ENCODE peak calls at places on chromosomes 4 and X, in ten cellular contexts. I is HepG2, K is stomach, U is endothelial cell of umbilical vein, W is sigmoid colon, C is SK-N-SH, M is upper lobe of left lung, Y is K562, J is prostate gland, V is GM23338. T is an unnamed sample. For H3K4me1, the result is how much of the 10 kb centered on the place peaks cover.

GRCh38 chr4:18366762-18367358 is 345.3 kb upstream of the LCORL start:
- DNase-seq in I (peak), K (no peak), U (peak), W (no peak), C (peak), M (no peak), Y (no peak), J (no peak), V (peak), T (no peak)

GRCh38 chr4:96009720-96010119 is 169.8 kb downstream of the PDHA2 start:
- DNase-seq in I (no peak), K (no peak), U (no peak), W (no peak), C (no peak), M (no peak), Y (no peak), J (no peak), V (peak), T (no peak)

GRCh38 chr4:139822391-139822790 is 156.8 kb downstream of the MGST2 start:
- DNase-seq in I (no peak), K (no peak), U (no peak), W (no peak), C (no peak), M (no peak), Y (no peak), J (no peak), V (no peak), T (no peak)

GRCh38 chrX:100674705-100675104 is 30.7 kb downstream of the SRPX2 start:
- DNase-seq in I (no peak), K (no peak), U (no peak), W (no peak), C (no peak), M (no peak), Y (no peak), J (no peak), V (no peak), T (no peak)

GRCh38 chr4:134622194-134622593 is 420.6 kb upstream of the PABPC4L start:
- DNase-seq in I (no peak), K (no peak), U (peak), W (no peak), C (no peak), M (no peak), Y (no peak), J (no peak), V (no peak), T (no peak)

GRCh38 chr4:131098976-131099375 is 2003.0 kb downstream of the C4orf33 start:
- DNase-seq in I (no peak), K (peak), U (no peak), W (no peak), C (no peak), M (no peak), Y (no peak), J (no peak), V (no peak), T (no peak)

GRCh38 chr4:54654753-54655152 is 3.0 kb upstream of the KIT start:
- DNase-seq in I (no peak), K (no peak), U (no peak), W (no peak), C (no peak), M (no peak), Y (peak), J (no peak), V (no peak), T (no peak)

GRCh38 chr4:184941671-184942070 is 76.6 kb upstream of the HELT start:
- DNase-seq in I (no peak), K (no peak), U (no peak), W (no peak), C (no peak), M (no peak), Y (no peak), J (no peak), V (no peak), T (no peak)

GRCh38 chr4:16887887-16888286 is 10.6 kb downstream of the LDB2 start:
- DNase-seq in I (no peak), K (no peak), U (no peak), W (no peak), C (no peak), M (no peak), Y (no peak), J (no peak), V (no peak), T (no peak)

GRCh38 chr4:150582101-150582565 is at the start of gene MAB21L2:
- DNase-seq in I (no peak), K (no peak), U (no peak), W (peak), C (peak), M (no peak), Y (no peak), J (no peak), V (peak), T (no peak)

GRCh38 chr4:150584198-150584593 is 2.2 kb downstream of the MAB21L2 start:
- DNase-seq in I (no peak), K (no peak), U (no peak), W (no peak), C (no peak), M (no peak), Y (no peak), J (no peak), V (no peak), T (no peak)

GRCh38 chr4:150583287-150584197 is 1.6 kb downstream of the MAB21L2 start:
- DNase-seq in I (no peak), K (no peak), U (peak), W (peak), C (peak), M (peak), Y (no peak), J (no peak), V (peak), T (peak)

GRCh38 chr4:150581611-150582010 is 340 bp upstream of the MAB21L2 start:
- DNase-seq in I (no peak), K (no peak), U (no peak), W (peak), C (peak), M (no peak), Y (no peak), J (no peak), V (peak), T (peak)

DNA sequence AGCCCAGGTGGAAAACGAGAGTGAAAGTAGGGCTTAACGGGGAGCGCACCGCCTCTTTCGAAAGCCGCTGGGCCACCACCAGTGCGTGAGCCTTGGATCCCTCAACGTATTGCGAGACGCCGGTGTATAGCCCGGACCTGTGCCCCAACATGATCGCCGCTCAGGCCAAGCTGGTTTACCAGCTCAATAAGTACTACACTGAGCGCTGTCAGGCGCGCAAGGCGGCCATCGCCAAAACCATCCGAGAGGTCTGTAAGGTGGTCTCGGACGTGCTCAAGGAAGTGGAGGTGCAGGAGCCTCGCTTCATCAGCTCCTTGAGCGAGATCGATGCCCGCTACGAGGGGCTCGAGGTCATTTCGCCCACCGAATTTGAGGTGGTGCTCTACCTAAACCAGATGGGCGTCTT is 933 bp downstream of the MAB21L2 start:
- DNase-seq in I (no peak), K (no peak), U (no peak), W (peak), C (peak), M (peak), Y (no peak), J (no peak), V (peak), T (no peak)
- H3K4me3 ChIP-seq in I (no peak), K (peak), U (peak), W (peak), C (peak), M (peak), Y (no peak), J (no peak), V (peak), T (peak)

GRCh38 chr4:55931043-55931442 is 17.7 kb upstream of the CEP135 start:
- DNase-seq in I (no peak), K (no peak), U (no peak), W (no peak), C (no peak), M (no peak), Y (no peak), J (no peak), V (no peak), T (no peak)
- H3K4me1 ChIP-seq in I (under half), K (under half), U (under half), W (under half), C (under half), M (under half), Y (under half), J (under half), V (under half), T (under half)

GRCh38 chr4:161822174-161822573 is 341.6 kb downstream of the FSTL5 start:
- DNase-seq in I (no peak), K (no peak), U (no peak), W (no peak), C (no peak), M (peak), Y (no peak), J (no peak), V (no peak), T (no peak)

GRCh38 chr4:161815841-161816240 is 348.0 kb downstream of the FSTL5 start:
- DNase-seq in I (no peak), K (no peak), U (no peak), W (no peak), C (no peak), M (no peak), Y (no peak), J (no peak), V (no peak), T (no peak)

GRCh38 chr4:161813889-161814288 is 349.9 kb downstream of the FSTL5 start:
- DNase-seq in I (no peak), K (no peak), U (no peak), W (no peak), C (no peak), M (no peak), Y (no peak), J (no peak), V (no peak), T (no peak)

GRCh38 chr4:161816958-161817357 is 346.8 kb downstream of the FSTL5 start:
- DNase-seq in I (no peak), K (no peak), U (no peak), W (no peak), C (no peak), M (no peak), Y (no peak), J (no peak), V (no peak), T (no peak)

DNA sequence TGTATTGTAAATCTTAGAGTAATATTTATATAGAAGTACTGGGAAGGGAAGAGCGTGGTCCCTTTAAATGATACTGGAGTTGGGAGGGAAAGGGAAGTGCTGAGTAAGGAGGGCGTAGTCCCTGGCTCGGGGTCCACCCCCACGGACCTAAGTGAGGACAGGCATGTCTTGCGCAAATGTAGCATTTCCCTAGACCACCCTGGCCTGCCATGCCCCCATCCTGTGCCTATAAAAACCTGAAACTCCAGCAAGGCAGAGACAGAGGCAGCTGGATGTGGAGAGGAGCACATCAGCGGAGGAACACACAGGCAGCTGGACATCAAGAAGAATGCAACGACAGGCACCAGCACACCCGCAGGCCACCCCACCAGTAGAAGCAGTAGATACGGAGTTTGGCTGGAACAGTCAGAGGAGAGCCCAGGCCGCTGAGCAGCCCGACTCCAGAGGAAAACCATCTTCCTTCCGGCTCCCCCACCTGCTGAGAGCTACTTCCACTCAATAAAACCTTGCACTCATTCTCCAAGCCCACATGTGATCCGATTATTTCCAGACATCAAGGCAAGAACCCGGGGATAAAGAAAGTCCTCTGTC is 345.9 kb downstream of the FSTL5 start:
- DNase-seq in I (no peak), K (no peak), U (no peak), W (no peak), C (no peak), M (no peak), Y (no peak), J (no peak), V (no peak), T (no peak)
- TF ChIP-seq POLR2AphosphoS5 in I (no peak), K (no peak), U (no peak), W (no peak), C (no peak), M (no peak), Y (no peak), J (no peak), V (no peak), T (no peak)

GRCh38 chrX:13837290-13837745 is 20.4 kb upstream of the GPM6B start:
- DNase-seq in I (no peak), K (no peak), U (no peak), W (no peak), C (no peak), M (no peak), Y (no peak), J (no peak), V (no peak), T (no peak)
- H3K4me3 ChIP-seq in I (no peak), K (no peak), U (no peak), W (no peak), C (no peak), M (no peak), Y (no peak), J (no peak), V (no peak), T (no peak)

GRCh38 chr4:101282076-101282844 is 65.1 kb downstream of the PPP3CA start:
- DNase-seq in I (no peak), K (peak), U (no peak), W (no peak), C (no peak), M (no peak), Y (no peak), J (no peak), V (peak), T (no peak)

GRCh38 chr4:101285985-101286384 is 61.3 kb downstream of the PPP3CA start:
- DNase-seq in I (no peak), K (no peak), U (no peak), W (no peak), C (no peak), M (no peak), Y (no peak), J (no peak), V (no peak), T (no peak)

GRCh38 chr4:101284546-101284945 is 62.8 kb downstream of the PPP3CA start:
- DNase-seq in I (no peak), K (no peak), U (peak), W (no peak), C (no peak), M (no peak), Y (no peak), J (no peak), V (no peak), T (no peak)

GRCh38 chr4:101280866-101281600 is 66.3 kb downstream of the PPP3CA start:
- DNase-seq in I (no peak), K (no peak), U (no peak), W (no peak), C (no peak), M (no peak), Y (no peak), J (no peak), V (no peak), T (no peak)

DNA sequence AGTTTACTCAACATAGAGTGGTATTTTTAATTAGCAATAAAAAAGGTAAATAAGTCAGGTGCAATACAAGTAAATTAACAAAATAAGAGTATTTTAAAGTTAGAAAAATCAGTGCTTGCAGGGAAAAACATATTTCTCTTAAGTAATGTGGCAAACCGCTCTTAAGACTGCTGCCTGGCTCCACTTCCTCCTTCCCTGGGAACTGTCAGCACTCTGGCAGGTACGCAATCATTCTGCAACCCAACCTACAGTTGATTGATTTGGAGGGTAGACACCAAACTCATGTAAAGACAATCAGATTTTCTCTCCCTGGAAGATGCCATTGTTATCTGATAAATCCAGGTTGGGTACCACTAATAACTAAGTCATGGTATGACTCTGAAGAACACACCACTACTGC is 63.9 kb downstream of the PPP3CA start:
- DNase-seq in I (no peak), K (no peak), U (no peak), W (no peak), C (no peak), M (no peak), Y (no peak), J (no peak), V (no peak), T (no peak)
- H3K4me1 ChIP-seq in I (under half), K (half or more), U (under half), W (half or more), C (under half), M (under half), Y (under half), J (under half), V (half or more), T (under half)

DNA sequence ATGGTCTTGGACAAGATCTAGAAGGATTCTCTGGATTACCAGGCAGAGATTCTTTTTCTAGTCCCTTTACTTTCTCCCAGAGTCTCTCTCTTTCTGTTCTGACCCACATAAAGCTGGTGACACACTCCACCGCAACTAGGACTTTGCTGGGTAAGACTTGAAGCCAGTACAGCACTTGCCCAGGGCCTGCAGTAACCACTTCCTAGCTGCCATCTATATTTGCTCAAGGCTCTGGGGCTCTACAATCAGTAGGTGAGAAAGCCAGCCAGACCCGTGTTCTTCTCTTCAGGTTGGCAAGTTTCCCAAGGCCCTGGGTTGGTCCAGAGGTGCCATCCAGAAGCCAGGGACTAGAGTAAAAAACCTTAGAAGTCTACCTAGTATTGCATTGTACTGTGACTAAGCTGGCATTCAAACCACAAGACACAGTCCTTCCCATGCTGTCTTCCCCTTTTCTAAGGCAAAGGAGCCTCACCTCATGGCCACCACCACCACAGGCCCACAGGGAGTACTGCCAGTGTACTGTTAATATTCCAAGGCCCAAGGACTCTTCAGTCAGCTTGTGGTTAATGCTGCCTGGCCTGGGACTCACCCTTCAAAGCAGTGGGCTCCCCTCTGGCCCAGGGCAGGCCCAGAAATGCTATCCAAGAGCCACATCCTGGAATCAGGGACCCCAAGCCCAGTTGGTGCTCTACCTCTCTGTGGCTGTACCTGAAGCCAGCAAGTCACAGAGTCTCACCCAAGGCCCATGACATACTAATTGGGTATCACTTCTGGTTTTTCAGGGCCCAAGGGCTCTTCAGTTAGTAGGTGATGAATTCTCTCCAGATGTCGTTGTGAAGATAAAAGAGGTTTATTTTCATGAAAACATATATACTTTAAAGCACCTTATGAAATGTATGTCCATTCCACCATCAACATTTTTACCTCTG is 54.7 kb downstream of the CD38 start:
- DNase-seq in I (no peak), K (no peak), U (no peak), W (no peak), C (no peak), M (no peak), Y (no peak), J (no peak), V (no peak), T (no peak)
- TF ChIP-seq POLR2AphosphoS5 in I (no peak), K (no peak), U (no peak), W (no peak), C (no peak), M (no peak), Y (no peak), J (no peak), V (no peak), T (no peak)

DNA sequence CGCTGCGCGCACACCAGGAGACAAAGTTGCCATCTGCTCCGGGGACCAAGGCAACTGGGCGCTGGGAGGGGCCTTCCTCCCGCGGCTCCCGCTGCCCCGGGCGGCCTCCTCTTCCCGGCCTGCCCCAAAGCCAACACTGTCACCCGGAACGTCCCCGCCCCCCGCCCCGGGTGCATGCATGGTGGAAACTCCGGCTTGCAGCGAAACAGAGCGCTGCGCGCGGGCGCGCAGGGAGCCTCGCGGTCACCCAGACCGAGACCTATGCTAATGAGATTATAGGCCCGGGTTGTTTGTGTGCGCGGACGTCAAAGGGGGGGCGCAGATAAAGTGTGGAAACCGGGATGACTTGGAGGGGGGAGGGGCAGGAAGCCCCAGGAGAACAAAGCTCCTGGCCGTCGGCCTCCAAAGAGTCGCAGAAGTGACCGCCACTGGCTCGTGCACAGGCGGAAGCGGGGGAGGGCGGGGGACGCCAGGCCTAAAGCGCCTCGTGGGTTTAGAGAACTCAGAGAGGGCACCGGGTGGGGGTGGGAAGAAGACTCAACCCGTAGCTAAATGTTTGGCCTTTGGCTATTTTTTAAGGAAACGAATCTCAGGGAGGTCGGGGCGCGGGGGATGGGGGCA is 88.8 kb downstream of the BCOR start:
- DNase-seq in I (no peak), K (no peak), U (no peak), W (peak), C (peak), M (peak), Y (no peak), J (no peak), V (peak), T (peak)
- H3K4me3 ChIP-seq in I (no peak), K (peak), U (no peak), W (peak), C (no peak), M (no peak), Y (no peak), J (no peak), V (peak), T (no peak)

DNA sequence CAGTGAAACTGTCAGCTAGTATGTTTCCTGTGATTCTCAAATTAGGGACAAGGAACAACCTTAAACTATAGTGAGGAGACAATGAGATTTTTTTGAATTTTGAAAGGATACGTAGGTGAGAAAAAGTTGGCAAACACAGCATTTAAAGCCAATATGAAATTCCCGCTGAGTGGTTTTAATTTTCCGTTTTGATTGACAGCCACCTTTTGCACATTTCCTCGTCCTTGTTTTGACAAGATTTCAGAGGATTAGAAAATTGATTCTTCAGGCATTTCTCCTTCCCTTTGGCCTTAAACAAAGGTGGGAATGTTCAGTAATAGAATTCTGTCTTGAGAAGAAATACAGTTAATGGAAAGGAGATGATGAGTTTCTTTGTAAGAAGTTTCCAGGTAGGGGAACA is 52.2 kb downstream of the RAPGEF2 start:
- DNase-seq in I (no peak), K (no peak), U (no peak), W (no peak), C (no peak), M (no peak), Y (no peak), J (no peak), V (no peak), T (no peak)
- H3K4me1 ChIP-seq in I (under half), K (half or more), U (under half), W (half or more), C (under half), M (under half), Y (half or more), J (under half), V (half or more), T (under half)

T was measured in transverse colon.